ENCODE peak calls at places on chromosomes 3 and 15, in ten cellular contexts. B is GM23248; T is right cardiac atrium; P is effector CD4-positive, alpha-beta T cell; Y is SK-MEL-5; S is GM12891; U is COR-L47; W is fibroblast of gingiva; Q is fibroblast of pulmonary artery; V is GM12865. K is an unnamed sample.

GRCh38 chr3:34260266-34260990 is 462.0 kb downstream of the PDCD6IP start:
- DNase-seq in V (peak; percentile 61), Q (peak; percentile 70), Y (peak; percentile 53), P (no peak), S (peak; percentile 22), U (no peak), T (peak; percentile 74), B (peak; percentile 61), W (peak; percentile 16), K (peak; percentile 75)

GRCh38 chr15:82538961-82539689 is 1.1 kb downstream of the RPS17 start:
- DNase-seq in P (no peak), B (peak; percentile 60), V (no peak), U (no peak), S (no peak), W (no peak), T (no peak), Q (peak; percentile 24), Y (no peak), K (no peak)

GRCh38 chr3:23501201-23501824 is 298.2 kb downstream of the UBE2E2 start:
- DNase-seq in Y (no peak), T (no peak), B (peak; percentile 3), U (no peak), S (no peak), P (no peak), Q (peak; percentile 18), V (no peak), W (peak; percentile 1), K (no peak)

GRCh38 chr3:142613491-142613890 is 17.3 kb downstream of the PLS1 start:
- DNase-seq in W (no peak), U (no peak), Q (no peak), B (no peak), S (no peak), V (no peak), Y (peak; percentile 46), P (no peak), T (no peak), K (no peak)

GRCh38 chr3:161821591-161821990 is 325.0 kb downstream of the OTOL1 start:
- DNase-seq in V (no peak), Y (no peak), W (no peak), T (no peak), B (no peak), Q (no peak), U (peak; percentile 74), P (no peak), S (no peak), K (no peak)

GRCh38 chr3:50164056-50164455 is 8.9 kb downstream of the SEMA3F start:
- DNase-seq in Y (no peak), T (peak; percentile 87), W (peak; percentile 97), U (no peak), P (no peak), Q (peak; percentile 90), V (no peak), S (no peak), B (peak; percentile 98), K (no peak)

GRCh38 chr15:32870240-32871033 is 152.6 kb downstream of the GREM1 start:
- DNase-seq in S (no peak), B (peak; percentile 90), Y (peak; percentile 89), Q (peak; percentile 92), T (no peak), W (peak; percentile 99), P (no peak), V (peak; percentile 65), U (no peak), K (no peak)

GRCh38 chr15:27956285-27956684 is 142.8 kb downstream of the OCA2 start:
- DNase-seq in V (no peak), U (no peak), W (no peak), Q (no peak), B (no peak), Y (no peak), P (no peak), T (no peak), S (no peak), K (no peak)

GRCh38 chr15:87487484-87487883 is 769.1 kb downstream of the NTRK3 start:
- DNase-seq in Y (no peak), U (no peak), W (no peak), Q (no peak), S (no peak), T (no peak), V (no peak), B (no peak), P (no peak), K (no peak)

GRCh38 chr3:186098740-186099139 is 10.1 kb downstream of the ETV5 start:
- DNase-seq in Y (peak; percentile 30), S (no peak), W (no peak), T (no peak), Q (no peak), P (no peak), B (peak; percentile 2), V (no peak), U (no peak), K (no peak)

GRCh38 chr3:101281616-101282015 is 38.8 kb downstream of the IMPG2 start:
- DNase-seq in P (no peak), T (no peak), S (no peak), V (no peak), U (no peak), Y (no peak), W (no peak), Q (no peak), B (no peak), K (no peak)

GRCh38 chr3:157572559-157573270 is 69.5 kb upstream of the VEPH1 start:
- DNase-seq in Q (peak; percentile 81), Y (peak; percentile 76), T (no peak), W (peak; percentile 63), P (no peak), S (peak; percentile 5), V (peak; percentile 61), U (peak; percentile 82), B (peak; percentile 75), K (peak; percentile 25)

GRCh38 chr3:30227571-30228301 is 378.7 kb upstream of the TGFBR2 start:
- DNase-seq in Y (no peak), W (peak; percentile 92), P (no peak), S (no peak), B (peak; percentile 89), V (no peak), U (no peak), Q (peak; percentile 97), T (no peak), K (no peak)